ENCODE peak calls at places on chromosomes 2 and 18, in eight cellular contexts. One of them, this sample, is unnamed.

GRCh38 chr2:108594132-108594981 is 60.1 kb downstream of the LIMS1 start:
- DNase-seq in GM12865: peak
- DNase-seq in AG09309: no peak
- DNase-seq in fibroblast of pulmonary artery: peak
- DNase-seq in tibial artery: no peak
- DNase-seq in PC-9: peak
- DNase-seq in Jurkat, Clone E6-1: no peak
- DNase-seq in K562: no peak
- DNase-seq in this sample: peak

GRCh38 chr2:138504546-138505239 is 3.1 kb downstream of the SPOPL start:
- DNase-seq in GM12865: peak
- DNase-seq in AG09309: no peak
- DNase-seq in fibroblast of pulmonary artery: no peak
- DNase-seq in tibial artery: no peak
- DNase-seq in PC-9: no peak
- DNase-seq in Jurkat, Clone E6-1: no peak
- DNase-seq in K562: no peak
- DNase-seq in this sample: no peak

GRCh38 chr2:10532631-10533101 is 84.5 kb upstream of the ODC1 start:
- DNase-seq in GM12865: no peak
- DNase-seq in AG09309: no peak
- DNase-seq in fibroblast of pulmonary artery: no peak
- DNase-seq in tibial artery: no peak
- DNase-seq in PC-9: peak
- DNase-seq in Jurkat, Clone E6-1: no peak
- DNase-seq in K562: no peak
- DNase-seq in this sample: peak

GRCh38 chr2:119402645-119403560 is 28.8 kb upstream of the TMEM37 start:
- DNase-seq in GM12865: peak
- DNase-seq in AG09309: no peak
- DNase-seq in fibroblast of pulmonary artery: no peak
- DNase-seq in tibial artery: no peak
- DNase-seq in PC-9: no peak
- DNase-seq in Jurkat, Clone E6-1: no peak
- DNase-seq in K562: no peak
- DNase-seq in this sample: no peak

GRCh38 chr2:113876503-113877387 is 13.1 kb upstream of the ACTR3 start:
- DNase-seq in GM12865: no peak
- DNase-seq in AG09309: no peak
- DNase-seq in fibroblast of pulmonary artery: peak
- DNase-seq in tibial artery: no peak
- DNase-seq in PC-9: peak
- DNase-seq in Jurkat, Clone E6-1: peak
- DNase-seq in K562: no peak
- DNase-seq in this sample: peak

GRCh38 chr2:65053199-65053598 is 3.0 kb upstream of the CEP68 start:
- DNase-seq in GM12865: peak
- DNase-seq in AG09309: no peak
- DNase-seq in fibroblast of pulmonary artery: no peak
- DNase-seq in tibial artery: no peak
- DNase-seq in PC-9: no peak
- DNase-seq in Jurkat, Clone E6-1: peak
- DNase-seq in K562: no peak
- DNase-seq in this sample: no peak

GRCh38 chr2:45009303-45009927 is at the start of gene SIX2:
- DNase-seq in GM12865: no peak
- DNase-seq in AG09309: peak
- DNase-seq in fibroblast of pulmonary artery: peak
- DNase-seq in tibial artery: peak
- DNase-seq in PC-9: peak
- DNase-seq in Jurkat, Clone E6-1: no peak
- DNase-seq in K562: no peak
- DNase-seq in this sample: peak

GRCh38 chr2:71157124-71157802 is 26.8 kb downstream of the MPHOSPH10 start:
- DNase-seq in GM12865: peak
- DNase-seq in AG09309: no peak
- DNase-seq in fibroblast of pulmonary artery: peak
- DNase-seq in tibial artery: peak
- DNase-seq in PC-9: peak
- DNase-seq in Jurkat, Clone E6-1: peak
- DNase-seq in K562: peak
- DNase-seq in this sample: no peak

GRCh38 chr2:142682528-142682927 is 194.9 kb upstream of the KYNU start:
- DNase-seq in GM12865: peak
- DNase-seq in AG09309: no peak
- DNase-seq in fibroblast of pulmonary artery: peak
- DNase-seq in tibial artery: no peak
- DNase-seq in PC-9: no peak
- DNase-seq in Jurkat, Clone E6-1: no peak
- DNase-seq in K562: no peak
- DNase-seq in this sample: no peak

GRCh38 chr2:10352972-10353371 is 50.3 kb downstream of the HPCAL1 start:
- DNase-seq in GM12865: no peak
- DNase-seq in AG09309: no peak
- DNase-seq in fibroblast of pulmonary artery: no peak
- DNase-seq in tibial artery: no peak
- DNase-seq in PC-9: no peak
- DNase-seq in Jurkat, Clone E6-1: no peak
- DNase-seq in K562: no peak
- DNase-seq in this sample: no peak

GRCh38 chr2:149634103-149634502 is 46.5 kb upstream of the MMADHC start:
- DNase-seq in GM12865: no peak
- DNase-seq in AG09309: no peak
- DNase-seq in fibroblast of pulmonary artery: no peak
- DNase-seq in tibial artery: no peak
- DNase-seq in PC-9: no peak
- DNase-seq in Jurkat, Clone E6-1: no peak
- DNase-seq in K562: no peak
- DNase-seq in this sample: no peak

GRCh38 chr18:9612215-9612830 is 2.0 kb downstream of the PPP4R1 start:
- DNase-seq in GM12865: peak
- DNase-seq in AG09309: no peak
- DNase-seq in fibroblast of pulmonary artery: peak
- DNase-seq in tibial artery: no peak
- DNase-seq in PC-9: peak
- DNase-seq in Jurkat, Clone E6-1: peak
- DNase-seq in K562: no peak
- DNase-seq in this sample: no peak

GRCh38 chr18:22346968-22347611 is 70.6 kb downstream of the CTAGE1 start:
- DNase-seq in GM12865: no peak
- DNase-seq in AG09309: no peak
- DNase-seq in fibroblast of pulmonary artery: peak
- DNase-seq in tibial artery: peak
- DNase-seq in PC-9: peak
- DNase-seq in Jurkat, Clone E6-1: no peak
- DNase-seq in K562: no peak
- DNase-seq in this sample: no peak

GRCh38 chr2:237025090-237025865 is 60.4 kb upstream of the COPS8 start:
- DNase-seq in GM12865: no peak
- DNase-seq in AG09309: peak
- DNase-seq in fibroblast of pulmonary artery: peak
- DNase-seq in tibial artery: peak
- DNase-seq in PC-9: peak
- DNase-seq in Jurkat, Clone E6-1: no peak
- DNase-seq in K562: no peak
- DNase-seq in this sample: peak

GRCh38 chr2:237754182-237754581 is 44.4 kb upstream of the RBM44 start:
- DNase-seq in GM12865: no peak
- DNase-seq in AG09309: no peak
- DNase-seq in fibroblast of pulmonary artery: peak
- DNase-seq in tibial artery: no peak
- DNase-seq in PC-9: no peak
- DNase-seq in Jurkat, Clone E6-1: no peak
- DNase-seq in K562: no peak
- DNase-seq in this sample: no peak

GRCh38 chr2:138116456-138116855 is 152.2 kb downstream of the HNMT start:
- DNase-seq in GM12865: no peak
- DNase-seq in AG09309: no peak
- DNase-seq in fibroblast of pulmonary artery: no peak
- DNase-seq in tibial artery: no peak
- DNase-seq in PC-9: no peak
- DNase-seq in Jurkat, Clone E6-1: no peak
- DNase-seq in K562: no peak
- DNase-seq in this sample: no peak

GRCh38 chr2:96832751-96833507 is 10.9 kb downstream of the ANKRD23 start:
- DNase-seq in GM12865: no peak
- DNase-seq in AG09309: no peak
- DNase-seq in fibroblast of pulmonary artery: peak
- DNase-seq in tibial artery: no peak
- DNase-seq in PC-9: peak
- DNase-seq in Jurkat, Clone E6-1: no peak
- DNase-seq in K562: no peak
- DNase-seq in this sample: no peak

GRCh38 chr2:30503007-30503691 is 56.1 kb downstream of the LCLAT1 start:
- DNase-seq in GM12865: no peak
- DNase-seq in AG09309: no peak
- DNase-seq in fibroblast of pulmonary artery: peak
- DNase-seq in tibial artery: no peak
- DNase-seq in PC-9: no peak
- DNase-seq in Jurkat, Clone E6-1: peak
- DNase-seq in K562: no peak
- DNase-seq in this sample: no peak

GRCh38 chr2:204771693-204772092 is 226.4 kb downstream of the PARD3B start:
- DNase-seq in GM12865: no peak
- DNase-seq in AG09309: no peak
- DNase-seq in fibroblast of pulmonary artery: no peak
- DNase-seq in tibial artery: no peak
- DNase-seq in PC-9: no peak
- DNase-seq in Jurkat, Clone E6-1: no peak
- DNase-seq in K562: no peak
- DNase-seq in this sample: no peak

GRCh38 chr18:13450289-13451207 is 232.0 kb downstream of the LDLRAD4 start:
- DNase-seq in GM12865: peak
- DNase-seq in AG09309: no peak
- DNase-seq in fibroblast of pulmonary artery: no peak
- DNase-seq in tibial artery: no peak
- DNase-seq in PC-9: no peak
- DNase-seq in Jurkat, Clone E6-1: no peak
- DNase-seq in K562: no peak
- DNase-seq in this sample: no peak

GRCh38 chr18:13222371-13223281 is 4.1 kb downstream of the LDLRAD4 start:
- DNase-seq in GM12865: no peak
- DNase-seq in AG09309: no peak
- DNase-seq in fibroblast of pulmonary artery: peak
- DNase-seq in tibial artery: peak
- DNase-seq in PC-9: no peak
- DNase-seq in Jurkat, Clone E6-1: no peak
- DNase-seq in K562: no peak
- DNase-seq in this sample: no peak

GRCh38 chr2:157984866-157985265 is 108.7 kb upstream of the ACVR1 start:
- DNase-seq in GM12865: no peak
- DNase-seq in AG09309: no peak
- DNase-seq in fibroblast of pulmonary artery: no peak
- DNase-seq in tibial artery: no peak
- DNase-seq in PC-9: no peak
- DNase-seq in Jurkat, Clone E6-1: no peak
- DNase-seq in K562: no peak
- DNase-seq in this sample: no peak

GRCh38 chr2:165067958-165068612 is 112.8 kb upstream of the SLC38A11 start:
- DNase-seq in GM12865: no peak
- DNase-seq in AG09309: no peak
- DNase-seq in fibroblast of pulmonary artery: peak
- DNase-seq in tibial artery: no peak
- DNase-seq in PC-9: no peak
- DNase-seq in Jurkat, Clone E6-1: peak
- DNase-seq in K562: no peak
- DNase-seq in this sample: peak

GRCh38 chr18:74146756-74147155 is 878 bp downstream of the FBXO15 start:
- DNase-seq in GM12865: no peak
- DNase-seq in AG09309: peak
- DNase-seq in fibroblast of pulmonary artery: no peak
- DNase-seq in tibial artery: no peak
- DNase-seq in PC-9: no peak
- DNase-seq in Jurkat, Clone E6-1: no peak
- DNase-seq in K562: no peak
- DNase-seq in this sample: no peak
- H3K4me3 ChIP-seq in GM12865: no peak
- H3K4me3 ChIP-seq in AG09309: peak
- H3K4me3 ChIP-seq in fibroblast of pulmonary artery: no peak
- H3K4me3 ChIP-seq in tibial artery: peak
- H3K4me3 ChIP-seq in PC-9: no peak
- H3K4me3 ChIP-seq in Jurkat, Clone E6-1: peak
- H3K4me3 ChIP-seq in K562: no peak
- H3K4me3 ChIP-seq in this sample: no peak

DNA sequence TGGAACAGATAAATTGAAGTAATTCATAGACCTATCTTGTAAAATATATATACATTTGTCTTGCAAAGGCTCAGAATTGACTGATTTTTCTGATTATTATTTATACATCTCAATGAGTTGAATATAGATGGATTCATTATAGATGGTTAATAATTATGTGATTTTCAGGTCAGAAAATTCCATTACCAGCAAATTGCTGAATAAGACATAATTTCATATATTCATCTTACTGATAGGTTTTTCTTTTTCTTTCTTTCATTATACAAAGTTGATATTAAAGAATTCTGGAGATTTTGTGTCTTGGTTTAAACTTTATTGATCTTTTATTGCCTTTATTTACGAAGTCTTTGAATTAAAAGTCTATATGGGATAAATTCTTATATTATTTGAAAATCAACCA is 41.6 kb upstream of the SPAG16 start:
- DNase-seq in GM12865: no peak
- DNase-seq in AG09309: no peak
- DNase-seq in fibroblast of pulmonary artery: no peak
- DNase-seq in tibial artery: no peak
- DNase-seq in PC-9: no peak
- DNase-seq in Jurkat, Clone E6-1: no peak
- DNase-seq in K562: no peak
- DNase-seq in this sample: no peak
- H3K4me3 ChIP-seq in GM12865: peak
- H3K4me3 ChIP-seq in AG09309: no peak
- H3K4me3 ChIP-seq in fibroblast of pulmonary artery: no peak
- H3K4me3 ChIP-seq in tibial artery: no peak
- H3K4me3 ChIP-seq in PC-9: no peak
- H3K4me3 ChIP-seq in Jurkat, Clone E6-1: no peak
- H3K4me3 ChIP-seq in K562: no peak
- H3K4me3 ChIP-seq in this sample: no peak

DNA sequence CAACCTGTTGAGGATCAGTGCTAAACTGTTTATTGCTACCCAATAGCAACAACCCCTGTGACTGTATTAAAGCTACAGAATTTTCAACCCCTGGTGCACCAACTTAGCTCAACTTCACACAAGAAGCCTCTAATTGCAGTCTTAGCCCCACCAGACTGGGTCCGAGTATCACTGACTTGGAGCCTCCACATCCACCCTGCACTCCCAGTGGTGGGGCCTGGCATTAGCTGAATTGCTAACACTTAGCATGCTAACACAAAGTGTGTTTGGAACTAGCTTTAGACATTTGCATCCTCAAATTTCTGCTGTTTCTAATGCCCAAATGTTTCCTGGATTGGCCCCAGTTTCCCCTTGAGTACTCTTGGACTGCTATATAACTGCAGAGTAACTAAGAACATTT is 298.6 kb downstream of the AGPS start:
- DNase-seq in GM12865: no peak
- DNase-seq in AG09309: no peak
- DNase-seq in fibroblast of pulmonary artery: no peak
- DNase-seq in tibial artery: no peak
- DNase-seq in PC-9: no peak
- DNase-seq in Jurkat, Clone E6-1: peak
- DNase-seq in K562: no peak
- DNase-seq in this sample: no peak
- H3K4me3 ChIP-seq in GM12865: no peak
- H3K4me3 ChIP-seq in AG09309: no peak
- H3K4me3 ChIP-seq in fibroblast of pulmonary artery: no peak
- H3K4me3 ChIP-seq in tibial artery: no peak
- H3K4me3 ChIP-seq in PC-9: no peak
- H3K4me3 ChIP-seq in Jurkat, Clone E6-1: no peak
- H3K4me3 ChIP-seq in K562: no peak
- H3K4me3 ChIP-seq in this sample: no peak

GRCh38 chr2:203451686-203452085 is 83.4 kb downstream of the RAPH1 start:
- DNase-seq in GM12865: no peak
- DNase-seq in AG09309: no peak
- DNase-seq in fibroblast of pulmonary artery: peak
- DNase-seq in tibial artery: no peak
- DNase-seq in PC-9: no peak
- DNase-seq in Jurkat, Clone E6-1: no peak
- DNase-seq in K562: no peak
- DNase-seq in this sample: no peak
- H3K4me3 ChIP-seq in GM12865: no peak
- H3K4me3 ChIP-seq in AG09309: no peak
- H3K4me3 ChIP-seq in fibroblast of pulmonary artery: no peak
- H3K4me3 ChIP-seq in tibial artery: no peak
- H3K4me3 ChIP-seq in PC-9: no peak
- H3K4me3 ChIP-seq in Jurkat, Clone E6-1: no peak
- H3K4me3 ChIP-seq in K562: no peak
- H3K4me3 ChIP-seq in this sample: no peak

This sample was measured in kidney epithelial cell.